ENCODE peak calls at places on chromosomes 7 and 10, in nine cellular contexts. One of them, this sample, is unnamed.

GRCh38 chr7:45259966-45260646 is 102.5 kb downstream of the RAMP3 start:
- DNase-seq in NT2/D1: peak; percentile 46
- DNase-seq in HepG2: peak; percentile 10
- DNase-seq in SJCRH30: peak; percentile 63
- DNase-seq in tibial nerve: peak; percentile 59
- DNase-seq in IMR-90: peak; percentile 7
- DNase-seq in stomach: peak; percentile 55
- DNase-seq in A673: peak; percentile 57
- DNase-seq in PC-3: peak; percentile 67
- DNase-seq in this sample: peak; percentile 28

GRCh38 chr10:36608251-36608650 is 517.1 kb upstream of the ANKRD30A start:
- DNase-seq in NT2/D1: no peak
- DNase-seq in tibial nerve: no peak
- DNase-seq in IMR-90: peak; percentile 67
- DNase-seq in SJCRH30: peak; percentile 56
- DNase-seq in HepG2: peak; percentile 1
- DNase-seq in stomach: no peak
- DNase-seq in PC-3: peak; percentile 50
- DNase-seq in A673: no peak
- DNase-seq in this sample: no peak

GRCh38 chr10:20682782-20683181 is 214.3 kb downstream of the NEBL start:
- DNase-seq in NT2/D1: no peak
- DNase-seq in SJCRH30: peak; percentile 2
- DNase-seq in tibial nerve: no peak
- DNase-seq in HepG2: no peak
- DNase-seq in PC-3: no peak
- DNase-seq in stomach: no peak
- DNase-seq in IMR-90: no peak
- DNase-seq in A673: no peak
- DNase-seq in this sample: no peak

GRCh38 chr7:130490287-130490686 is 1.6 kb upstream of the MEST start:
- DNase-seq in HepG2: no peak
- DNase-seq in PC-3: no peak
- DNase-seq in NT2/D1: no peak
- DNase-seq in A673: no peak
- DNase-seq in tibial nerve: no peak
- DNase-seq in SJCRH30: peak; percentile 86
- DNase-seq in stomach: no peak
- DNase-seq in IMR-90: no peak
- DNase-seq in this sample: no peak

GRCh38 chr7:36192050-36192824 is 39.2 kb downstream of the EEPD1 start:
- DNase-seq in HepG2: no peak
- DNase-seq in tibial nerve: peak; percentile 24
- DNase-seq in IMR-90: peak; percentile 98
- DNase-seq in SJCRH30: no peak
- DNase-seq in NT2/D1: no peak
- DNase-seq in A673: no peak
- DNase-seq in stomach: no peak
- DNase-seq in PC-3: no peak
- DNase-seq in this sample: no peak

GRCh38 chr7:101877882-101878591 is 60.6 kb downstream of the CUX1 start:
- DNase-seq in tibial nerve: no peak
- DNase-seq in PC-3: no peak
- DNase-seq in IMR-90: no peak
- DNase-seq in HepG2: no peak
- DNase-seq in NT2/D1: no peak
- DNase-seq in A673: no peak
- DNase-seq in SJCRH30: no peak
- DNase-seq in stomach: no peak
- DNase-seq in this sample: no peak

GRCh38 chr10:5953676-5954075 is 23.7 kb downstream of the IL15RA start:
- DNase-seq in SJCRH30: no peak
- DNase-seq in tibial nerve: no peak
- DNase-seq in NT2/D1: no peak
- DNase-seq in IMR-90: no peak
- DNase-seq in PC-3: no peak
- DNase-seq in HepG2: no peak
- DNase-seq in A673: no peak
- DNase-seq in stomach: no peak
- DNase-seq in this sample: no peak

GRCh38 chr10:11986593-11987216 is 55.9 kb downstream of the UPF2 start:
- DNase-seq in HepG2: peak; percentile 83
- DNase-seq in stomach: peak; percentile 84
- DNase-seq in NT2/D1: peak; percentile 69
- DNase-seq in SJCRH30: peak; percentile 86
- DNase-seq in A673: peak; percentile 87
- DNase-seq in IMR-90: peak; percentile 84
- DNase-seq in tibial nerve: peak; percentile 93
- DNase-seq in PC-3: peak; percentile 76
- DNase-seq in this sample: peak; percentile 68

GRCh38 chr7:134021861-134022260 is 105.3 kb upstream of the LRGUK start:
- DNase-seq in IMR-90: no peak
- DNase-seq in SJCRH30: no peak
- DNase-seq in NT2/D1: no peak
- DNase-seq in A673: no peak
- DNase-seq in tibial nerve: no peak
- DNase-seq in PC-3: no peak
- DNase-seq in HepG2: no peak
- DNase-seq in stomach: no peak
- DNase-seq in this sample: no peak

GRCh38 chr7:19117870-19118608 is 603 bp upstream of the TWIST1 start:
- DNase-seq in HepG2: no peak
- DNase-seq in tibial nerve: no peak
- DNase-seq in PC-3: peak; percentile 31
- DNase-seq in NT2/D1: no peak
- DNase-seq in IMR-90: peak; percentile 21
- DNase-seq in SJCRH30: no peak
- DNase-seq in stomach: no peak
- DNase-seq in A673: peak; percentile 47
- DNase-seq in this sample: no peak

GRCh38 chr7:25389489-25390106 is 161.3 kb upstream of the NPVF start:
- DNase-seq in stomach: no peak
- DNase-seq in IMR-90: peak; percentile 42
- DNase-seq in tibial nerve: peak; percentile 56
- DNase-seq in PC-3: peak; percentile 41
- DNase-seq in SJCRH30: peak; percentile 81
- DNase-seq in HepG2: peak; percentile 13
- DNase-seq in A673: peak; percentile 59
- DNase-seq in NT2/D1: peak; percentile 54
- DNase-seq in this sample: peak; percentile 72

GRCh38 chr7:129843365-129843898 is 109.3 kb downstream of the UBE2H start:
- DNase-seq in IMR-90: no peak
- DNase-seq in NT2/D1: peak; percentile 36
- DNase-seq in PC-3: no peak
- DNase-seq in tibial nerve: no peak
- DNase-seq in SJCRH30: no peak
- DNase-seq in HepG2: no peak
- DNase-seq in stomach: no peak
- DNase-seq in A673: no peak
- DNase-seq in this sample: no peak

GRCh38 chr10:113539789-113540188 is 13.1 kb upstream of the HABP2 start:
- DNase-seq in NT2/D1: no peak
- DNase-seq in SJCRH30: no peak
- DNase-seq in A673: peak; percentile 43
- DNase-seq in stomach: no peak
- DNase-seq in PC-3: peak; percentile 67
- DNase-seq in tibial nerve: peak; percentile 10
- DNase-seq in HepG2: no peak
- DNase-seq in IMR-90: peak; percentile 36
- DNase-seq in this sample: no peak

GRCh38 chr10:90204956-90205695 is 503.7 kb downstream of the KIF20B start:
- DNase-seq in PC-3: peak; percentile 80
- DNase-seq in stomach: no peak
- DNase-seq in IMR-90: no peak
- DNase-seq in HepG2: no peak
- DNase-seq in NT2/D1: no peak
- DNase-seq in tibial nerve: no peak
- DNase-seq in A673: no peak
- DNase-seq in SJCRH30: no peak
- DNase-seq in this sample: no peak

GRCh38 chr10:79983286-79983909 is 34.5 kb upstream of the SFTPD start:
- DNase-seq in tibial nerve: no peak
- DNase-seq in stomach: no peak
- DNase-seq in HepG2: no peak
- DNase-seq in SJCRH30: no peak
- DNase-seq in NT2/D1: no peak
- DNase-seq in IMR-90: no peak
- DNase-seq in PC-3: no peak
- DNase-seq in A673: no peak
- DNase-seq in this sample: no peak
- H3K27me3 ChIP-seq in tibial nerve: no peaks in the 10 kb centered on the region
- H3K27me3 ChIP-seq in stomach: peaks cover 14% of the 10 kb centered on the region
- H3K27me3 ChIP-seq in HepG2: no peaks in the 10 kb centered on the region
- H3K27me3 ChIP-seq in SJCRH30: no peaks in the 10 kb centered on the region
- H3K27me3 ChIP-seq in NT2/D1: peaks cover 24% of the 10 kb centered on the region
- H3K27me3 ChIP-seq in IMR-90: peaks cover 51% of the 10 kb centered on the region
- H3K27me3 ChIP-seq in PC-3: no peaks in the 10 kb centered on the region
- H3K27me3 ChIP-seq in A673: peaks cover 45% of the 10 kb centered on the region
- H3K27me3 ChIP-seq in this sample: no peaks in the 10 kb centered on the region

DNA sequence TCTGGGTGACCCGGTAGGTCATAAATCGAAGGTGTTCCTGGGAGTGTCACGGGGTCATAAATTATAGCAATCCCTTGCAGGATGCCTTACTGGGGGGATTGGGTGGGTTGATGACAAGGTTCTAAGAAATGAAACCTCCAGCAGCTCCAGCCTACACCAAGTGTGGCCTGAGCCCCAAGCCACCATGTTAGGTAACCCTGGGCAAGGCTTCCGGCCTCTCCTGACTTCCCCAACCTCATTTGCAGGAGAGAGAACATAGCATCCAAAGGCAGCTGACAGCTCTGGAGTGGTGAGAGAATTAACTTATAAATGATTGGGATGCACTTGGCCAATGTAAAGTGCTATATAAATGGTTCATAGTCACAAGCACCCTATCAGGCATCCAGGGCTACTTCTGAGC is 52.8 kb upstream of the TMEM273 start:
- DNase-seq in tibial nerve: no peak
- DNase-seq in SJCRH30: no peak
- DNase-seq in IMR-90: no peak
- DNase-seq in PC-3: no peak
- DNase-seq in stomach: no peak
- DNase-seq in A673: no peak
- DNase-seq in NT2/D1: no peak
- DNase-seq in HepG2: no peak
- DNase-seq in this sample: no peak
- H3K27me3 ChIP-seq in tibial nerve: no peaks in the 10 kb centered on the region
- H3K27me3 ChIP-seq in SJCRH30: no peaks in the 10 kb centered on the region
- H3K27me3 ChIP-seq in IMR-90: peaks cover 22% of the 10 kb centered on the region
- H3K27me3 ChIP-seq in PC-3: peaks cover 61% of the 10 kb centered on the region
- H3K27me3 ChIP-seq in stomach: no peaks in the 10 kb centered on the region
- H3K27me3 ChIP-seq in A673: peaks cover 18% of the 10 kb centered on the region
- H3K27me3 ChIP-seq in NT2/D1: peaks cover 24% of the 10 kb centered on the region
- H3K27me3 ChIP-seq in HepG2: peaks cover 1% of the 10 kb centered on the region
- H3K27me3 ChIP-seq in this sample: no peaks in the 10 kb centered on the region

GRCh38 chr10:71646592-71647292 is 72.8 kb downstream of the C10orf105 start:
- DNase-seq in HepG2: no peak
- DNase-seq in PC-3: no peak
- DNase-seq in stomach: no peak
- DNase-seq in A673: no peak
- DNase-seq in SJCRH30: no peak
- DNase-seq in IMR-90: no peak
- DNase-seq in NT2/D1: no peak
- DNase-seq in tibial nerve: no peak
- DNase-seq in this sample: no peak

GRCh38 chr10:71648595-71649320 is 70.8 kb downstream of the C10orf105 start:
- DNase-seq in SJCRH30: peak; percentile 51
- DNase-seq in IMR-90: no peak
- DNase-seq in stomach: no peak
- DNase-seq in PC-3: no peak
- DNase-seq in A673: no peak
- DNase-seq in NT2/D1: no peak
- DNase-seq in tibial nerve: no peak
- DNase-seq in HepG2: no peak
- DNase-seq in this sample: peak; percentile 65

GRCh38 chr10:71646051-71646450 is 73.5 kb downstream of the C10orf105 start:
- DNase-seq in tibial nerve: no peak
- DNase-seq in stomach: no peak
- DNase-seq in NT2/D1: no peak
- DNase-seq in SJCRH30: no peak
- DNase-seq in PC-3: no peak
- DNase-seq in HepG2: no peak
- DNase-seq in A673: no peak
- DNase-seq in IMR-90: no peak
- DNase-seq in this sample: no peak

GRCh38 chr10:71649631-71650030 is 69.9 kb downstream of the C10orf105 start:
- DNase-seq in A673: no peak
- DNase-seq in tibial nerve: no peak
- DNase-seq in NT2/D1: no peak
- DNase-seq in stomach: no peak
- DNase-seq in PC-3: no peak
- DNase-seq in IMR-90: no peak
- DNase-seq in HepG2: no peak
- DNase-seq in SJCRH30: no peak
- DNase-seq in this sample: peak; percentile 45

GRCh38 chr10:71647526-71648354 is 71.8 kb downstream of the C10orf105 start:
- DNase-seq in SJCRH30: peak; percentile 82
- DNase-seq in IMR-90: no peak
- DNase-seq in tibial nerve: no peak
- DNase-seq in NT2/D1: no peak
- DNase-seq in stomach: no peak
- DNase-seq in HepG2: peak; percentile 18
- DNase-seq in PC-3: no peak
- DNase-seq in A673: no peak
- DNase-seq in this sample: no peak
- H3K27me3 ChIP-seq in SJCRH30: no peaks in the 10 kb centered on the region
- H3K27me3 ChIP-seq in IMR-90: peaks cover 48% of the 10 kb centered on the region
- H3K27me3 ChIP-seq in tibial nerve: no peaks in the 10 kb centered on the region
- H3K27me3 ChIP-seq in NT2/D1: peaks cover 12% of the 10 kb centered on the region
- H3K27me3 ChIP-seq in stomach: no peaks in the 10 kb centered on the region
- H3K27me3 ChIP-seq in HepG2: peaks cover 1% of the 10 kb centered on the region
- H3K27me3 ChIP-seq in PC-3: no peaks in the 10 kb centered on the region
- H3K27me3 ChIP-seq in A673: no peaks in the 10 kb centered on the region
- H3K27me3 ChIP-seq in this sample: no peaks in the 10 kb centered on the region

GRCh38 chr10:99233680-99234018 is 2.0 kb downstream of the HPSE2 start:
- DNase-seq in tibial nerve: no peak
- DNase-seq in stomach: no peak
- DNase-seq in IMR-90: no peak
- DNase-seq in NT2/D1: no peak
- DNase-seq in SJCRH30: no peak
- DNase-seq in HepG2: no peak
- DNase-seq in A673: no peak
- DNase-seq in PC-3: no peak
- DNase-seq in this sample: no peak

GRCh38 chr10:99234067-99234738 is 1.4 kb downstream of the HPSE2 start:
- DNase-seq in IMR-90: peak; percentile 31
- DNase-seq in HepG2: no peak
- DNase-seq in tibial nerve: peak; percentile 33
- DNase-seq in SJCRH30: no peak
- DNase-seq in A673: peak; percentile 37
- DNase-seq in PC-3: no peak
- DNase-seq in stomach: peak; percentile 55
- DNase-seq in NT2/D1: peak; percentile 30
- DNase-seq in this sample: peak; percentile 18

GRCh38 chr10:99235469-99235871 is at the start of gene HPSE2:
- DNase-seq in SJCRH30: peak; percentile 5
- DNase-seq in stomach: no peak
- DNase-seq in IMR-90: no peak
- DNase-seq in tibial nerve: no peak
- DNase-seq in A673: no peak
- DNase-seq in HepG2: no peak
- DNase-seq in NT2/D1: no peak
- DNase-seq in PC-3: no peak
- DNase-seq in this sample: no peak

GRCh38 chr10:99235872-99236626 is 397 bp upstream of the HPSE2 start:
- DNase-seq in IMR-90: no peak
- DNase-seq in SJCRH30: no peak
- DNase-seq in PC-3: no peak
- DNase-seq in NT2/D1: no peak
- DNase-seq in A673: peak; percentile 12
- DNase-seq in stomach: no peak
- DNase-seq in HepG2: no peak
- DNase-seq in tibial nerve: no peak
- DNase-seq in this sample: no peak

GRCh38 chr10:99234739-99235468 is 748 bp downstream of the HPSE2 start:
- DNase-seq in IMR-90: peak; percentile 0
- DNase-seq in PC-3: no peak
- DNase-seq in A673: no peak
- DNase-seq in NT2/D1: no peak
- DNase-seq in HepG2: no peak
- DNase-seq in SJCRH30: no peak
- DNase-seq in stomach: no peak
- DNase-seq in tibial nerve: no peak
- DNase-seq in this sample: no peak
- H3K27me3 ChIP-seq in IMR-90: peaks cover 61% of the 10 kb centered on the region
- H3K27me3 ChIP-seq in PC-3: peaks cover 75% of the 10 kb centered on the region
- H3K27me3 ChIP-seq in A673: peaks cover 86% of the 10 kb centered on the region
- H3K27me3 ChIP-seq in NT2/D1: peaks cover 88% of the 10 kb centered on the region
- H3K27me3 ChIP-seq in HepG2: peaks cover 8% of the 10 kb centered on the region
- H3K27me3 ChIP-seq in SJCRH30: peaks cover 10% of the 10 kb centered on the region
- H3K27me3 ChIP-seq in stomach: peaks cover 64% of the 10 kb centered on the region
- H3K27me3 ChIP-seq in tibial nerve: no peaks in the 10 kb centered on the region
- H3K27me3 ChIP-seq in this sample: peaks cover 6% of the 10 kb centered on the region

This sample was measured in small intestine.